ENCODE peak calls at places on chromosomes 11 and 22, in five cellular contexts. S is bronchial epithelial cell, V is adipocyte, E is GM23248, W is cardiac muscle cell. A is an unnamed sample.
A peak's percentile ranks its signal among the peaks of the same experiment; 100 is the strongest.

GRCh38 chr22:39991164-39991860 is 3.4 kb upstream of the FAM83F start:
- DNase-seq in S (no peak), V (no peak), E (no peak), W (no peak), A (no peak)

GRCh38 chr11:102528618-102529017 is 1.9 kb downstream of the MMP7 start:
- DNase-seq in S (no peak), V (peak; percentile 19), E (no peak), W (no peak), A (peak; percentile 42)

GRCh38 chr11:31646206-31646605 is 136.6 kb downstream of the ELP4 start:
- DNase-seq in S (peak; percentile 82), V (peak; percentile 15), E (peak; percentile 25), W (no peak), A (peak; percentile 72)

GRCh38 chr11:10407055-10407454 is 48.0 kb upstream of the AMPD3 start:
- DNase-seq in S (peak; percentile 96), V (peak; percentile 86), E (peak; percentile 90), W (no peak), A (peak; percentile 97)

GRCh38 chr22:42768385-42769035 is 47.8 kb upstream of the A4GALT start:
- DNase-seq in S (peak; percentile 70), V (no peak), E (no peak), W (no peak), A (peak; percentile 79)

GRCh38 chr11:70110538-70111055 is 32.5 kb downstream of the ANO1 start:
- DNase-seq in S (no peak), V (no peak), E (no peak), W (no peak), A (no peak)

GRCh38 chr11:723120-723883 is 17.3 kb downstream of the EPS8L2 start:
- DNase-seq in S (no peak), V (peak; percentile 75), E (peak; percentile 68), W (peak; percentile 54), A (peak; percentile 53)

GRCh38 chr11:8234910-8235309 is 28.8 kb downstream of the LMO1 start:
- DNase-seq in S (no peak), V (no peak), E (no peak), W (no peak), A (no peak)

GRCh38 chr11:123145220-123145619 is 49.8 kb downstream of the CLMP start:
- DNase-seq in S (peak; percentile 93), V (peak; percentile 78), E (peak; percentile 92), W (no peak), A (peak; percentile 85)

GRCh38 chr11:17479284-17480214 is 2.9 kb upstream of the ABCC8 start:
- DNase-seq in S (peak; percentile 27), V (peak; percentile 25), E (peak; percentile 19), W (peak; percentile 76), A (peak; percentile 51)

GRCh38 chr11:74449369-74449931 is 17.9 kb downstream of the KCNE3 start:
- DNase-seq in S (peak; percentile 72), V (peak; percentile 94), E (peak; percentile 92), W (peak; percentile 89), A (peak; percentile 76)

GRCh38 chr11:69545976-69546617 is 64.6 kb downstream of the LINC01488 start:
- DNase-seq in S (no peak), V (no peak), E (no peak), W (no peak), A (no peak)

GRCh38 chr11:65224939-65225283 is 36.9 kb upstream of the POLA2 start:
- DNase-seq in S (peak; percentile 88), V (peak; percentile 80), E (peak; percentile 92), W (no peak), A (peak; percentile 90)

GRCh38 chr11:132024587-132025295 is 654.3 kb downstream of the NTM start:
- DNase-seq in S (peak; percentile 96), V (peak; percentile 64), E (peak; percentile 83), W (no peak), A (peak; percentile 95)

GRCh38 chr11:96186806-96187205 is 156.2 kb downstream of the MAML2 start:
- DNase-seq in S (peak; percentile 44), V (no peak), E (peak; percentile 41), W (no peak), A (peak; percentile 41)

GRCh38 chr11:32630844-32631243 is 47.2 kb downstream of the EIF3M start:
- DNase-seq in S (no peak), V (no peak), E (no peak), W (no peak), A (no peak)

DNA sequence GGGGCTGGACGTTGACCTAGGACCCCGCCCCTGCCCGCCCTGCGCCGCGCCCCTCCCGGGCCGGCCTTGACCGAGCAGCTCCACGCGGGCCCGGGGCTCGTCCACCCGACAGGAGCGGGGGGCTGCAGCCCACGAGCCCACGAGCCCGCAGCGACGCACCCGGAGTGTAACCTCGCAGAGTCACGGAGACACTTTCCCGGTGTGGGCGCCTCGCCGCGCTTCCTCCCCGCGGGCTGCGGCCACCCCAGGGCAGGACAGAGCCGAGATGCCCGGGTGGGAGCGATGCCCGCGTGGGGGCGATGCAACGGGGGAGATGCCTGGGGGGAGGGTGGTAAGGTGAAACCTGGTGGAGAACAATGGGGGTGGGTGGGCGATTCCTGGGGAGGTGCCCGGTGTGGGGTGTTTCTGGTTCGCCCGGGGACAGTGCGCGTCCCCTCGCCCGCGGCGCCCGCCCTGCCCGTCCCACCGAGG is 4.9 kb upstream of the ZBED4 start:
- DNase-seq in S (no peak), V (peak; percentile 22), E (no peak), W (no peak), A (no peak)
- H3K4me3 ChIP-seq in S (peak overlapping the region; percentile 10), V (peak overlapping the region; percentile 58), E (peak overlapping the region; percentile 51), W (peak overlapping the region; percentile 33), A (no peak overlapping the region)

GRCh38 chr11:19291064-19291463 is 50.3 kb upstream of the E2F8 start:
- DNase-seq in S (no peak), V (no peak), E (no peak), W (no peak), A (no peak)

GRCh38 chr11:19288256-19288655 is 47.5 kb upstream of the E2F8 start:
- DNase-seq in S (no peak), V (no peak), E (no peak), W (no peak), A (no peak)

GRCh38 chr11:19294444-19294843 is 53.7 kb upstream of the E2F8 start:
- DNase-seq in S (no peak), V (no peak), E (no peak), W (no peak), A (no peak)

GRCh38 chr11:19286411-19286810 is 45.7 kb upstream of the E2F8 start:
- DNase-seq in S (no peak), V (no peak), E (no peak), W (no peak), A (no peak)

DNA sequence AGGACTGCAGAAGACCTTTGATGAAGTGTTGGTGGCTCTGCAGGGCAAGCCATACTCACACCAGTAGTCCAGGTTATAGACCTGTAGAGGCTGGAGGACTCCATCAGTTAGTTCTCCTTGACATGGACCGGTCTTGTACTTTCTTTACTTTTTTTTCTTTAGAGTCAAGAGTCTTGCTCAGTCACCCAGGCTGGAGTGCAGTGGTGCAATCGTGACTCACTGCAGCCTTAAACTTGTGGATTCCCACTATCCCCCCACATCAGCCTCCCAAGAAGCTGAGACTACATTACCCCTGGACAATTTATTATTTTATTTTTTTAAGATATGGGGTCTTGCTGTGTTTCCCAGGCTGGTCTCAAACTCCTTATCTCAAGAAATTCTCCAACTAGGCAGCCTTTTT is 49.6 kb upstream of the E2F8 start:
- DNase-seq in S (peak; percentile 20), V (no peak), E (peak; percentile 62), W (no peak), A (peak; percentile 25)
- H3K4me3 ChIP-seq in S (no peak overlapping the region), V (no peak overlapping the region), E (no peak overlapping the region), W (no peak overlapping the region), A (no peak overlapping the region)

GRCh38 chr11:43458486-43458885 is 99.8 kb downstream of the TTC17 start:
- DNase-seq in S (no peak), V (no peak), E (no peak), W (no peak), A (no peak)
- H3K4me3 ChIP-seq in S (no peak overlapping the region), V (no peak overlapping the region), E (no peak overlapping the region), W (no peak overlapping the region), A (no peak overlapping the region)

GRCh38 chr11:98536023-98536422 is 484.7 kb upstream of the CNTN5 start:
- DNase-seq in S (no peak), V (no peak), E (no peak), W (no peak), A (no peak)
- H3K4me3 ChIP-seq in S (no peak overlapping the region), V (no peak overlapping the region), E (no peak overlapping the region), W (no peak overlapping the region), A (no peak overlapping the region)

GRCh38 chr22:19641983-19642451 is 72.3 kb upstream of the SEPTIN5 start:
- DNase-seq in S (no peak), V (no peak), E (no peak), W (no peak), A (no peak)

GRCh38 chr22:19645391-19645790 is 68.9 kb upstream of the SEPTIN5 start:
- DNase-seq in S (no peak), V (no peak), E (no peak), W (no peak), A (no peak)

GRCh38 chr22:19644314-19645223 is 69.7 kb upstream of the SEPTIN5 start:
- DNase-seq in S (no peak), V (no peak), E (no peak), W (no peak), A (no peak)

GRCh38 chr22:19645905-19646304 is 68.4 kb upstream of the SEPTIN5 start:
- DNase-seq in S (no peak), V (no peak), E (no peak), W (no peak), A (no peak)

GRCh38 chr22:19643448-19644313 is 70.6 kb upstream of the SEPTIN5 start:
- DNase-seq in S (no peak), V (peak; percentile 32), E (no peak), W (no peak), A (no peak)
- H3K4me3 ChIP-seq in S (no peak overlapping the region), V (peak overlapping the region; percentile 11), E (no peak overlapping the region), W (no peak overlapping the region), A (no peak overlapping the region)

GRCh38 chr22:19661156-19661555 is 53.1 kb upstream of the SEPTIN5 start:
- DNase-seq in S (no peak), V (no peak), E (peak; percentile 41), W (no peak), A (no peak)
- H3K4me3 ChIP-seq in S (no peak overlapping the region), V (no peak overlapping the region), E (no peak overlapping the region), W (no peak overlapping the region), A (no peak overlapping the region)

DNA sequence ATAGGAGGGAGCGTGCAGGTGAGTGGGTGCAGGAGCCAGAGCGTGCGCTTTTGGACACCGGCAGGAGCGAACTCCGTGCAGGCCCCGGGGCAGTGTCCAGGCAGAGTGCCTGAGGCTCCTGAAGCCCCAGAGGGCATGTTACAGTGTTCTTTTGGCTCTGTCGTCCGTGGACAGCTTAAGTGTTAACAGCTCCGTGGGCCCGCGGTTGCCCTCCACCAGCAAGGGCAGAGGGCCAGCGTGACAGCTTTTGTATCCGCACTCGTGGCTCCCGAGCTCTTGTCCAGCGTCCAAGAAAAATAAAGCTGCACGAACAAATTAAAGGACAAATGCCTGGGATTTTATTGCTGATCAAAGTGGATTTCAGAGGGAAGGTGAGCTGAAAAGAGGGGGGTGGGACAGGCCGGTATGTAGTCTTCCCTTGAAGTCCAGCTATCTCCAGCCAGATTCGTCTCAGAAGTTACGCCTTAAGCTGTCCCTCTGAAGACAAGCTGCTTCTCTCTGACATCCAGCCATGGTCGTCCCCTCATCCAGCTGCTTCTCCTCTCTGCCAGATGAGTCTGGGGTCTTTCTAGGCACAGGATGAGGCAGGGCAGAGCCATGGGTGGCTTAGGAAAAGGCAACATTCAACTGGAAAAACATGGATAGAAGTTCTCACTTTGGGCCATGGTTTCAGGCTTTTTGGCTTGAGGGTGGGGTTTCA is 957 bp upstream of the TMEM109 start:
- DNase-seq in S (no peak), V (no peak), E (no peak), W (no peak), A (no peak)
- H3K4me3 ChIP-seq in S (no peak overlapping the region), V (peak overlapping the region; percentile 87), E (peak overlapping the region; percentile 84), W (no peak overlapping the region), A (no peak overlapping the region)

A was measured in epithelial cell of esophagus.